ENCODE peak calls at places on chromosomes 4 and X, in ten cellular contexts. One of them, this sample, is unnamed.

GRCh38 chr4:138996090-138996489 is 19.5 kb upstream of the NOCT start:
- ATAC-seq in heart left ventricle: no peak
- ATAC-seq in body of pancreas: no peak
- ATAC-seq in right lobe of liver: no peak
- ATAC-seq in GM12878: no peak
- ATAC-seq in HCT116: no peak
- ATAC-seq in IMR-90: no peak
- ATAC-seq in K562: peak; percentile 81
- ATAC-seq in HepG2: no peak
- ATAC-seq in gastrocnemius medialis: no peak
- ATAC-seq in this sample: no peak

GRCh38 chr4:159191989-159192388 is 89.1 kb downstream of the RAPGEF2 start:
- ATAC-seq in K562: peak; percentile 76
- ATAC-seq in HepG2: peak; percentile 70
- ATAC-seq in IMR-90: peak; percentile 68
- ATAC-seq in gastrocnemius medialis: no peak
- ATAC-seq in right lobe of liver: peak; percentile 55
- ATAC-seq in heart left ventricle: no peak
- ATAC-seq in body of pancreas: no peak
- ATAC-seq in GM12878: no peak
- ATAC-seq in HCT116: peak; percentile 77
- ATAC-seq in this sample: no peak

GRCh38 chrX:74931214-74931613 is 6.0 kb upstream of the NEXMIF start:
- ATAC-seq in K562: no peak
- ATAC-seq in gastrocnemius medialis: no peak
- ATAC-seq in body of pancreas: no peak
- ATAC-seq in HepG2: peak; percentile 53
- ATAC-seq in HCT116: no peak
- ATAC-seq in GM12878: peak; percentile 60
- ATAC-seq in IMR-90: peak; percentile 42
- ATAC-seq in right lobe of liver: no peak
- ATAC-seq in heart left ventricle: no peak
- ATAC-seq in this sample: no peak

GRCh38 chrX:48848847-48849246 is 13.4 kb upstream of the PCSK1N start:
- ATAC-seq in heart left ventricle: no peak
- ATAC-seq in K562: no peak
- ATAC-seq in HepG2: no peak
- ATAC-seq in HCT116: no peak
- ATAC-seq in gastrocnemius medialis: no peak
- ATAC-seq in body of pancreas: no peak
- ATAC-seq in IMR-90: no peak
- ATAC-seq in right lobe of liver: no peak
- ATAC-seq in GM12878: no peak
- ATAC-seq in this sample: no peak

GRCh38 chr4:156609421-156609820 is 362.2 kb downstream of the PDGFC start:
- ATAC-seq in HCT116: no peak
- ATAC-seq in right lobe of liver: no peak
- ATAC-seq in HepG2: no peak
- ATAC-seq in K562: no peak
- ATAC-seq in heart left ventricle: no peak
- ATAC-seq in GM12878: no peak
- ATAC-seq in body of pancreas: no peak
- ATAC-seq in gastrocnemius medialis: no peak
- ATAC-seq in IMR-90: no peak
- ATAC-seq in this sample: no peak

GRCh38 chrX:71081348-71082148 is 13.4 kb upstream of the SNX12 start:
- ATAC-seq in K562: peak; percentile 59
- ATAC-seq in GM12878: peak; percentile 24
- ATAC-seq in heart left ventricle: no peak
- ATAC-seq in HCT116: no peak
- ATAC-seq in gastrocnemius medialis: no peak
- ATAC-seq in HepG2: peak; percentile 97
- ATAC-seq in right lobe of liver: peak; percentile 76
- ATAC-seq in body of pancreas: no peak
- ATAC-seq in IMR-90: no peak
- ATAC-seq in this sample: no peak

GRCh38 chr4:38976308-38976707 is 55.9 kb downstream of the TMEM156 start:
- ATAC-seq in HepG2: peak; percentile 59
- ATAC-seq in gastrocnemius medialis: no peak
- ATAC-seq in body of pancreas: no peak
- ATAC-seq in IMR-90: no peak
- ATAC-seq in heart left ventricle: no peak
- ATAC-seq in GM12878: no peak
- ATAC-seq in right lobe of liver: peak; percentile 94
- ATAC-seq in K562: no peak
- ATAC-seq in HCT116: no peak
- ATAC-seq in this sample: no peak

GRCh38 chr4:129110931-129111330 is 15.0 kb downstream of the C4orf33 start:
- ATAC-seq in IMR-90: no peak
- ATAC-seq in GM12878: no peak
- ATAC-seq in K562: no peak
- ATAC-seq in body of pancreas: no peak
- ATAC-seq in HCT116: no peak
- ATAC-seq in HepG2: no peak
- ATAC-seq in right lobe of liver: no peak
- ATAC-seq in heart left ventricle: no peak
- ATAC-seq in gastrocnemius medialis: no peak
- ATAC-seq in this sample: no peak

GRCh38 chrX:136246201-136246600 is 5.0 kb downstream of the MAP7D3 start:
- ATAC-seq in body of pancreas: no peak
- ATAC-seq in heart left ventricle: no peak
- ATAC-seq in right lobe of liver: no peak
- ATAC-seq in GM12878: no peak
- ATAC-seq in HCT116: no peak
- ATAC-seq in gastrocnemius medialis: no peak
- ATAC-seq in IMR-90: no peak
- ATAC-seq in K562: no peak
- ATAC-seq in HepG2: no peak
- ATAC-seq in this sample: no peak

GRCh38 chrX:136251042-136251991 is at the start of gene MAP7D3:
- ATAC-seq in gastrocnemius medialis: peak; percentile 76
- ATAC-seq in body of pancreas: peak; percentile 93
- ATAC-seq in right lobe of liver: peak; percentile 95
- ATAC-seq in GM12878: peak; percentile 96
- ATAC-seq in K562: peak; percentile 98
- ATAC-seq in IMR-90: peak; percentile 92
- ATAC-seq in HepG2: no peak
- ATAC-seq in HCT116: peak; percentile 85
- ATAC-seq in heart left ventricle: peak; percentile 64
- ATAC-seq in this sample: peak; percentile 85

GRCh38 chrX:136255543-136255942 is 4.3 kb upstream of the MAP7D3 start:
- ATAC-seq in heart left ventricle: no peak
- ATAC-seq in K562: no peak
- ATAC-seq in body of pancreas: no peak
- ATAC-seq in HCT116: no peak
- ATAC-seq in HepG2: no peak
- ATAC-seq in right lobe of liver: no peak
- ATAC-seq in GM12878: no peak
- ATAC-seq in gastrocnemius medialis: peak; percentile 19
- ATAC-seq in IMR-90: no peak
- ATAC-seq in this sample: peak; percentile 42

DNA sequence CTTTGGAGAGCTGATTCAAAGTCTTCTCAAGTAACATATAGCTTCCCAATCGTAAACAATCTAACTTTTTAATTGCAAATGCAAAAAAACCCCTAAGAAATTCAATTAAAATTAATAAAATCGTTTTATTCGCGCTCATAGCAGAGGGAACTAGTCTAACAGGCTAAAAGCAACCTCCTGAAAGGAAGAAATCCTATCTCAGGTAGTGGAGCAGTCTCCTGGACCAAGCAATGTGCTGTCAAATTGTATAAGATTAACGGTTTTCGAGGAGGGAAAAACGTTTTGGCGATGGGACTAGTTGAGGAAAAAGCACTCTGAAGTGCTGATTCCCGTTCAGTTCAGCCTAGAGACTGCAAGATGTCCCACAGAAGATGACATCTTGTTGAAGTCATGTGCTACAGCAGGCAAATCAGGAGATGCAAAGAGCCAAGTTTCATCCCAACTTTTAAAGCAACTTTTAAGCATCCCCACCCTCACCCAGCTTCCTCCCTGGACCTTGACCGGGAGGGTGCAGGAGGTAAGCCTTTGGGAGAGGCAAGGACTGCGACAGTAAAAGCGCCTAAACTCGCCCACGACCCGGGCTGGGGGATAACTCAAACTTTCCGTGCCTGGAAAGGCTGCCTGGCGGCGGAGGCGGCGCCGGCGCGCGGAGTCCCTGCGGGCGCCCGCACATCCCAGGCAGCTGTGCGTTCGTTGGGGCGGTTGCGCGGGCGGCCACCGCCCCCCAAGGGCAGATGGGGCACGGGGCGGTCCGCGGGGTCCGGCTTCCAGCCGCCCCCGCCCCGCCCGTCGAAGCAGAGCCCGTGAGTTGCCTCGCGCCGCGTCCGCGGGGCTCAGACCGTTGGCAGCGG is 784 bp downstream of the MAP7D3 start:
- ATAC-seq in HCT116: peak; percentile 30
- ATAC-seq in HepG2: no peak
- ATAC-seq in right lobe of liver: peak; percentile 54
- ATAC-seq in heart left ventricle: no peak
- ATAC-seq in body of pancreas: peak; percentile 49
- ATAC-seq in IMR-90: peak; percentile 57
- ATAC-seq in gastrocnemius medialis: peak; percentile 89
- ATAC-seq in K562: peak; percentile 79
- ATAC-seq in GM12878: peak; percentile 65
- ATAC-seq in this sample: peak; percentile 47
- TF ChIP-seq POLR2A in HCT116: no peak
- TF ChIP-seq POLR2A in HepG2: no peak
- TF ChIP-seq POLR2A in right lobe of liver: no peak
- TF ChIP-seq POLR2A in heart left ventricle: no peak
- TF ChIP-seq POLR2A in body of pancreas: no peak
- TF ChIP-seq POLR2A in IMR-90: no peak
- TF ChIP-seq POLR2A in gastrocnemius medialis: no peak
- TF ChIP-seq POLR2A in K562: no peak
- TF ChIP-seq POLR2A in GM12878: no peak
- TF ChIP-seq POLR2A in this sample: no peak

GRCh38 chr4:112058433-112058832 is 86.8 kb upstream of the FAM241A start:
- ATAC-seq in right lobe of liver: no peak
- ATAC-seq in GM12878: peak; percentile 51
- ATAC-seq in K562: no peak
- ATAC-seq in IMR-90: no peak
- ATAC-seq in HepG2: no peak
- ATAC-seq in gastrocnemius medialis: no peak
- ATAC-seq in body of pancreas: no peak
- ATAC-seq in HCT116: no peak
- ATAC-seq in heart left ventricle: no peak
- ATAC-seq in this sample: no peak

GRCh38 chr4:112061418-112061817 is 83.8 kb upstream of the FAM241A start:
- ATAC-seq in right lobe of liver: no peak
- ATAC-seq in body of pancreas: no peak
- ATAC-seq in HepG2: no peak
- ATAC-seq in GM12878: no peak
- ATAC-seq in gastrocnemius medialis: no peak
- ATAC-seq in heart left ventricle: no peak
- ATAC-seq in HCT116: peak; percentile 39
- ATAC-seq in IMR-90: no peak
- ATAC-seq in K562: no peak
- ATAC-seq in this sample: no peak

GRCh38 chr4:112060212-112060611 is 85.0 kb upstream of the FAM241A start:
- ATAC-seq in HCT116: peak; percentile 81
- ATAC-seq in body of pancreas: no peak
- ATAC-seq in heart left ventricle: no peak
- ATAC-seq in gastrocnemius medialis: no peak
- ATAC-seq in right lobe of liver: peak; percentile 18
- ATAC-seq in GM12878: peak; percentile 77
- ATAC-seq in HepG2: peak; percentile 47
- ATAC-seq in K562: peak; percentile 72
- ATAC-seq in IMR-90: no peak
- ATAC-seq in this sample: no peak

GRCh38 chr4:112057479-112057878 is 87.8 kb upstream of the FAM241A start:
- ATAC-seq in HCT116: no peak
- ATAC-seq in gastrocnemius medialis: no peak
- ATAC-seq in heart left ventricle: no peak
- ATAC-seq in right lobe of liver: no peak
- ATAC-seq in HepG2: no peak
- ATAC-seq in GM12878: no peak
- ATAC-seq in IMR-90: no peak
- ATAC-seq in K562: peak; percentile 42
- ATAC-seq in body of pancreas: no peak
- ATAC-seq in this sample: no peak

GRCh38 chr4:112063260-112063659 is 82.0 kb upstream of the FAM241A start:
- ATAC-seq in IMR-90: no peak
- ATAC-seq in gastrocnemius medialis: no peak
- ATAC-seq in K562: no peak
- ATAC-seq in heart left ventricle: no peak
- ATAC-seq in HepG2: no peak
- ATAC-seq in right lobe of liver: no peak
- ATAC-seq in HCT116: peak; percentile 54
- ATAC-seq in GM12878: no peak
- ATAC-seq in body of pancreas: no peak
- ATAC-seq in this sample: no peak
- TF ChIP-seq CTCF in IMR-90: no peak
- TF ChIP-seq CTCF in gastrocnemius medialis: no peak
- TF ChIP-seq CTCF in K562: no peak
- TF ChIP-seq CTCF in heart left ventricle: no peak
- TF ChIP-seq CTCF in HepG2: peak; percentile 19
- TF ChIP-seq CTCF in right lobe of liver: no peak
- TF ChIP-seq CTCF in HCT116: peak; percentile 37
- TF ChIP-seq CTCF in GM12878: no peak
- TF ChIP-seq CTCF in body of pancreas: no peak
- TF ChIP-seq CTCF in this sample: no peak

DNA sequence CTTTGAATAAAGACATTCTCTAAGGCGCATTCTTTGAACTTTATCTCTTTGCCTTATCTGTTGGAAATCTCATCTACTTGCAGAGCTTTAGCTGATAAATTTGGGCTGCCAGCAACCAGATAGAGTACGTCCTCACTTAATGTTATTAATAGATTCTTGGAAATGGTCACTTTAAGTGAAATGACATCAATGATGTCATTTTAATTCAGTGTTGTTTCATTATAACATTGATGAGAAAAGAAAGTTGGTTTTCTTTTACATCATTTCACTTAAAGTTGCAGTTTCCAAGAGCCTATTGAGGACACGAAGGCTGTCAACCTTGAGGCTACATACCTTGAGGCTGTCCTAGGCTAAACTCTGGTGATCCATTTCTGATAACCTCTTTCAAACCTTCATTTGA is 9.3 kb downstream of the TMEM165 start:
- ATAC-seq in IMR-90: no peak
- ATAC-seq in body of pancreas: no peak
- ATAC-seq in HCT116: no peak
- ATAC-seq in right lobe of liver: no peak
- ATAC-seq in heart left ventricle: no peak
- ATAC-seq in HepG2: no peak
- ATAC-seq in GM12878: no peak
- ATAC-seq in K562: no peak
- ATAC-seq in gastrocnemius medialis: no peak
- ATAC-seq in this sample: no peak
- H3K36me3 ChIP-seq in IMR-90: peaks cover 17% of the 10 kb centered on the region
- H3K36me3 ChIP-seq in body of pancreas: no peaks in the 10 kb centered on the region
- H3K36me3 ChIP-seq in HCT116: peaks cover 20% of the 10 kb centered on the region
- H3K36me3 ChIP-seq in right lobe of liver: no peaks in the 10 kb centered on the region
- H3K36me3 ChIP-seq in heart left ventricle: peaks cover 54% of the 10 kb centered on the region
- H3K36me3 ChIP-seq in HepG2: peaks cover 22% of the 10 kb centered on the region
- H3K36me3 ChIP-seq in GM12878: peaks cover 19% of the 10 kb centered on the region
- H3K36me3 ChIP-seq in K562: peaks cover 83% of the 10 kb centered on the region
- H3K36me3 ChIP-seq in gastrocnemius medialis: peaks cover 23% of the 10 kb centered on the region
- H3K36me3 ChIP-seq in this sample: no peaks in the 10 kb centered on the region

GRCh38 chr4:80074059-80074458 is 1.0 kb upstream of the ANTXR2 start:
- ATAC-seq in IMR-90: no peak
- ATAC-seq in right lobe of liver: no peak
- ATAC-seq in body of pancreas: no peak
- ATAC-seq in HepG2: no peak
- ATAC-seq in heart left ventricle: no peak
- ATAC-seq in K562: no peak
- ATAC-seq in gastrocnemius medialis: no peak
- ATAC-seq in HCT116: no peak
- ATAC-seq in GM12878: no peak
- ATAC-seq in this sample: no peak

GRCh38 chr4:80071643-80072606 is 1.1 kb downstream of the ANTXR2 start:
- ATAC-seq in right lobe of liver: peak; percentile 29
- ATAC-seq in K562: peak; percentile 68
- ATAC-seq in HepG2: peak; percentile 69
- ATAC-seq in GM12878: peak; percentile 55
- ATAC-seq in gastrocnemius medialis: peak; percentile 10
- ATAC-seq in HCT116: peak; percentile 31
- ATAC-seq in IMR-90: peak; percentile 36
- ATAC-seq in heart left ventricle: no peak
- ATAC-seq in body of pancreas: peak; percentile 31
- ATAC-seq in this sample: peak; percentile 1

GRCh38 chr4:80070880-80071620 is 2.0 kb downstream of the ANTXR2 start:
- ATAC-seq in HCT116: no peak
- ATAC-seq in GM12878: no peak
- ATAC-seq in K562: no peak
- ATAC-seq in gastrocnemius medialis: no peak
- ATAC-seq in heart left ventricle: no peak
- ATAC-seq in IMR-90: no peak
- ATAC-seq in body of pancreas: no peak
- ATAC-seq in right lobe of liver: peak; percentile 46
- ATAC-seq in HepG2: no peak
- ATAC-seq in this sample: no peak

GRCh38 chr4:80073362-80074008 is 456 bp upstream of the ANTXR2 start:
- ATAC-seq in gastrocnemius medialis: no peak
- ATAC-seq in HepG2: peak; percentile 6
- ATAC-seq in GM12878: peak; percentile 57
- ATAC-seq in heart left ventricle: no peak
- ATAC-seq in IMR-90: no peak
- ATAC-seq in right lobe of liver: no peak
- ATAC-seq in body of pancreas: no peak
- ATAC-seq in K562: peak; percentile 63
- ATAC-seq in HCT116: peak; percentile 26
- ATAC-seq in this sample: no peak

GRCh38 chr4:80072607-80073361 is at the start of gene ANTXR2:
- ATAC-seq in HCT116: peak; percentile 96
- ATAC-seq in heart left ventricle: peak; percentile 96
- ATAC-seq in right lobe of liver: peak; percentile 89
- ATAC-seq in body of pancreas: peak; percentile 95
- ATAC-seq in HepG2: peak; percentile 97
- ATAC-seq in K562: peak; percentile 93
- ATAC-seq in IMR-90: peak; percentile 90
- ATAC-seq in GM12878: peak; percentile 81
- ATAC-seq in gastrocnemius medialis: peak; percentile 82
- ATAC-seq in this sample: peak; percentile 97
- TF ChIP-seq POLR2A in HCT116: peak; percentile 41
- TF ChIP-seq POLR2A in heart left ventricle: peak; percentile 75
- TF ChIP-seq POLR2A in right lobe of liver: peak; percentile 93
- TF ChIP-seq POLR2A in body of pancreas: peak; percentile 50
- TF ChIP-seq POLR2A in HepG2: peak; percentile 50
- TF ChIP-seq POLR2A in K562: peak; percentile 77
- TF ChIP-seq POLR2A in IMR-90: peak; percentile 75
- TF ChIP-seq POLR2A in GM12878: peak; percentile 69
- TF ChIP-seq POLR2A in gastrocnemius medialis: peak; percentile 22
- TF ChIP-seq POLR2A in this sample: peak; percentile 82